ENCODE peak calls at places on chromosome 1, in nine cellular contexts. F, K, W, X, U, R, Z, D and Q are unnamed samples.

GRCh38 chr1:170239445-170239844 is 93.7 kb downstream of the NTMT2 start:
- DNase-seq in F (no peak), K (no peak), W (no peak), X (no peak), U (no peak), R (no peak), Z (peak; percentile 22), D (no peak), Q (no peak)

GRCh38 chr1:5504364-5504740 is 487.9 kb downstream of the NPHP4 start:
- DNase-seq in F (no peak), K (peak; percentile 64), W (no peak), X (no peak), U (no peak), R (no peak), Z (no peak), D (no peak), Q (peak; percentile 83)

GRCh38 chr1:242055921-242056320 is 57.0 kb upstream of the MAP1LC3C start:
- DNase-seq in F (no peak), K (peak; percentile 22), W (no peak), X (no peak), U (no peak), R (no peak), Z (no peak), D (no peak), Q (no peak)

GRCh38 chr1:218380125-218380977 is 35.2 kb downstream of the TGFB2 start:
- DNase-seq in F (no peak), K (peak; percentile 95), W (no peak), X (no peak), U (peak; percentile 63), R (peak; percentile 73), Z (peak; percentile 78), D (no peak), Q (peak; percentile 45)

GRCh38 chr1:41021526-41022308 is at the start of gene SLFNL1:
- DNase-seq in F (no peak), K (peak; percentile 27), W (peak; percentile 53), X (no peak), U (no peak), R (no peak), Z (peak; percentile 37), D (no peak), Q (no peak)

GRCh38 chr1:207172885-207173284 is 68.9 kb downstream of the C4BPA start:
- DNase-seq in F (no peak), K (peak; percentile 3), W (no peak), X (no peak), U (no peak), R (no peak), Z (no peak), D (no peak), Q (no peak)

GRCh38 chr1:179955318-179955638 is 668 bp downstream of the CEP350 start:
- DNase-seq in F (no peak), K (peak; percentile 53), W (no peak), X (peak; percentile 50), U (no peak), R (peak; percentile 5), Z (peak; percentile 5), D (no peak), Q (no peak)

GRCh38 chr1:84096121-84096635 is 47.9 kb upstream of the PRKACB start:
- DNase-seq in F (no peak), K (peak; percentile 47), W (no peak), X (no peak), U (no peak), R (peak; percentile 20), Z (peak; percentile 23), D (no peak), Q (no peak)

GRCh38 chr1:81670286-81670685 is 130.4 kb upstream of the ADGRL2 start:
- DNase-seq in F (no peak), K (peak; percentile 96), W (no peak), X (peak; percentile 54), U (peak; percentile 89), R (peak; percentile 48), Z (peak; percentile 97), D (no peak), Q (peak; percentile 95)

GRCh38 chr1:33612877-33613487 is 140.5 kb downstream of the ZSCAN20 start:
- DNase-seq in F (no peak), K (peak; percentile 54), W (peak; percentile 64), X (peak; percentile 70), U (peak; percentile 45), R (peak; percentile 36), Z (peak; percentile 64), D (no peak), Q (peak; percentile 46)

GRCh38 chr1:159786966-159787365 is 6.2 kb downstream of the DUSP23 start:
- DNase-seq in F (no peak), K (no peak), W (no peak), X (no peak), U (no peak), R (no peak), Z (peak; percentile 15), D (no peak), Q (no peak)

GRCh38 chr1:64935551-64936158 is 30.7 kb downstream of the JAK1 start:
- DNase-seq in F (no peak), K (no peak), W (no peak), X (no peak), U (no peak), R (no peak), Z (no peak), D (no peak), Q (no peak)

GRCh38 chr1:61093525-61094137 is 11.3 kb downstream of the NFIA start:
- DNase-seq in F (no peak), K (no peak), W (no peak), X (no peak), U (no peak), R (no peak), Z (no peak), D (no peak), Q (no peak)

GRCh38 chr1:203268901-203269653 is 36.2 kb upstream of the BTG2 start:
- DNase-seq in F (no peak), K (peak; percentile 81), W (peak; percentile 40), X (peak; percentile 85), U (no peak), R (peak; percentile 36), Z (peak; percentile 77), D (peak; percentile 54), Q (peak; percentile 46)

GRCh38 chr1:220045356-220046051 is 801 bp downstream of the EPRS1 start:
- DNase-seq in F (no peak), K (peak; percentile 4), W (no peak), X (peak; percentile 25), U (no peak), R (no peak), Z (no peak), D (no peak), Q (no peak)

GRCh38 chr1:77889240-77889637 is 815 bp downstream of the NEXN start:
- DNase-seq in F (no peak), K (peak; percentile 67), W (no peak), X (no peak), U (no peak), R (peak; percentile 62), Z (peak; percentile 81), D (no peak), Q (no peak)

GRCh38 chr1:201756411-201756810 is 72.5 kb upstream of the IPO9 start:
- DNase-seq in F (no peak), K (peak; percentile 91), W (no peak), X (no peak), U (no peak), R (no peak), Z (peak; percentile 80), D (no peak), Q (no peak)

GRCh38 chr1:159900755-159901335 is 880 bp upstream of the CFAP45 start:
- DNase-seq in F (no peak), K (peak; percentile 26), W (no peak), X (no peak), U (no peak), R (no peak), Z (no peak), D (no peak), Q (no peak)

GRCh38 chr1:185132534-185132933 is 24.2 kb downstream of the TRMT1L start:
- DNase-seq in F (no peak), K (peak; percentile 11), W (no peak), X (no peak), U (no peak), R (no peak), Z (no peak), D (no peak), Q (no peak)

GRCh38 chr1:14996133-14997050 is 157.2 kb upstream of the TMEM51 start:
- DNase-seq in F (no peak), K (peak; percentile 99), W (no peak), X (no peak), U (no peak), R (peak; percentile 88), Z (peak; percentile 84), D (no peak), Q (no peak)

GRCh38 chr1:219161371-219161975 is 12.2 kb upstream of the LYPLAL1 start:
- DNase-seq in F (no peak), K (no peak), W (no peak), X (no peak), U (no peak), R (no peak), Z (no peak), D (no peak), Q (no peak)

GRCh38 chr1:107661142-107661541 is 303.8 kb downstream of the VAV3 start:
- DNase-seq in F (no peak), K (no peak), W (no peak), X (no peak), U (no peak), R (no peak), Z (no peak), D (no peak), Q (no peak)

GRCh38 chr1:100523038-100523649 is 14.8 kb upstream of the GPR88 start:
- DNase-seq in F (no peak), K (no peak), W (no peak), X (no peak), U (no peak), R (no peak), Z (peak; percentile 21), D (no peak), Q (no peak)

GRCh38 chr1:206551985-206552325 is 44.6 kb downstream of the RASSF5 start:
- DNase-seq in F (no peak), K (no peak), W (no peak), X (no peak), U (no peak), R (no peak), Z (no peak), D (peak; percentile 76), Q (no peak)

GRCh38 chr1:8351693-8352470 is 34.0 kb downstream of the SLC45A1 start:
- DNase-seq in F (no peak), K (no peak), W (peak; percentile 67), X (no peak), U (no peak), R (no peak), Z (no peak), D (no peak), Q (no peak)

GRCh38 chr1:207007352-207008033 is 25.1 kb downstream of the C1orf116 start:
- DNase-seq in F (no peak), K (peak; percentile 99), W (no peak), X (no peak), U (peak; percentile 83), R (peak; percentile 96), Z (peak; percentile 91), D (no peak), Q (peak; percentile 89)

GRCh38 chr1:98437540-98437939 is 224.0 kb upstream of the SNX7 start:
- DNase-seq in F (no peak), K (no peak), W (peak; percentile 25), X (no peak), U (peak; percentile 72), R (no peak), Z (no peak), D (no peak), Q (no peak)

GRCh38 chr1:206589206-206589605 is 23.1 kb downstream of the EIF2D start:
- DNase-seq in F (no peak), K (peak; percentile 93), W (no peak), X (no peak), U (no peak), R (peak; percentile 72), Z (peak; percentile 97), D (no peak), Q (no peak)

GRCh38 chr1:29706936-29707335 is 470.6 kb downstream of the PTPRU start:
- DNase-seq in F (no peak), K (peak; percentile 56), W (no peak), X (peak; percentile 95), U (no peak), R (no peak), Z (peak; percentile 44), D (no peak), Q (peak; percentile 3)

GRCh38 chr1:35298464-35298863 is 30.0 kb downstream of the ZMYM4 start:
- DNase-seq in F (peak; percentile 4), K (peak; percentile 49), W (peak; percentile 65), X (peak; percentile 39), U (no peak), R (no peak), Z (peak; percentile 36), D (peak; percentile 16), Q (peak; percentile 87)

GRCh38 chr1:224432672-224433040 is 1.9 kb downstream of the WDR26 start:
- DNase-seq in F (no peak), K (peak; percentile 40), W (no peak), X (no peak), U (no peak), R (no peak), Z (no peak), D (no peak), Q (no peak)